ENCODE peak calls at places on chromosomes 16 and 17, in six cellular contexts. R is neural progenitor cell, W is fibroblast of the aortic adventitia, M is tibial nerve, V is tibial artery, U is A549. B is an unnamed sample.

GRCh38 chr17:33732116-33732515 is 439.0 kb upstream of the ASIC2 start:
- DNase-seq in V (no peak), M (no peak), R (peak; percentile 70), W (no peak), U (peak; percentile 18), B (no peak)

GRCh38 chr16:50683689-50684374 is 2.7 kb upstream of the SNX20 start:
- DNase-seq in R (no peak), V (no peak), U (no peak), W (no peak), M (no peak), B (no peak)

GRCh38 chr16:84568066-84568465 is 49.8 kb downstream of the COTL1 start:
- DNase-seq in V (no peak), M (no peak), U (no peak), R (no peak), W (no peak), B (no peak)

GRCh38 chr17:69696645-69697044 is 282.1 kb downstream of the MAP2K6 start:
- DNase-seq in V (no peak), M (no peak), R (no peak), U (no peak), W (peak; percentile 51), B (no peak)

GRCh38 chr17:43033947-43034622 is 9.1 kb downstream of the RND2 start:
- DNase-seq in R (peak; percentile 48), U (no peak), W (no peak), M (no peak), V (no peak), B (no peak)

GRCh38 chr16:77788196-77789084 is at the start of gene VAT1L:
- DNase-seq in M (no peak), V (peak; percentile 26), U (peak; percentile 42), W (peak; percentile 68), R (peak; percentile 78), B (no peak)

GRCh38 chr17:61635913-61636432 is 45.0 kb upstream of the NACA2 start:
- DNase-seq in W (peak; percentile 77), U (no peak), M (peak; percentile 6), V (no peak), R (peak; percentile 55), B (no peak)

GRCh38 chr17:29010129-29010528 is 4.3 kb upstream of the SEZ6 start:
- DNase-seq in U (no peak), M (no peak), R (no peak), V (no peak), W (no peak), B (no peak)

GRCh38 chr17:42560246-42560645 is 1.7 kb upstream of the COASY start:
- DNase-seq in W (no peak), U (no peak), R (no peak), V (no peak), M (no peak), B (no peak)

GRCh38 chr16:49834496-49835009 is 21.4 kb downstream of the ZNF423 start:
- DNase-seq in V (peak; percentile 83), W (no peak), U (no peak), M (no peak), R (peak; percentile 72), B (no peak)

GRCh38 chr17:31413871-31414589 is 22.6 kb downstream of the RAB11FIP4 start:
- DNase-seq in R (peak; percentile 90), V (no peak), U (no peak), M (no peak), W (peak; percentile 53), B (no peak)

GRCh38 chr16:23608194-23608593 is 12.1 kb upstream of the NDUFAB1 start:
- DNase-seq in V (no peak), U (no peak), M (no peak), R (no peak), W (peak; percentile 68), B (no peak)

GRCh38 chr17:41777157-41777578 is 9.3 kb downstream of the JUP start:
- DNase-seq in U (peak; percentile 77), M (no peak), V (no peak), W (no peak), R (peak; percentile 60), B (no peak)

GRCh38 chr16:68866933-68867332 is 23.6 kb downstream of the TANGO6 start:
- DNase-seq in U (no peak), R (no peak), M (no peak), V (no peak), W (no peak), B (no peak)

GRCh38 chr16:84604477-84605013 is 13.3 kb downstream of the COTL1 start:
- DNase-seq in R (peak; percentile 66), U (no peak), W (no peak), M (no peak), V (no peak), B (no peak)

GRCh38 chr17:45221081-45221996 is at the start of gene FMNL1:
- DNase-seq in M (no peak), W (no peak), U (no peak), R (peak; percentile 77), V (peak; percentile 42), B (no peak)

GRCh38 chr17:14298221-14298994 is 2.5 kb upstream of the HS3ST3B1 start:
- DNase-seq in M (no peak), U (no peak), R (peak; percentile 72), W (peak; percentile 24), V (no peak), B (no peak)
- H3K4me3 ChIP-seq in M (no peak overlapping the region), U (no peak overlapping the region), R (peak overlapping the region; percentile 52), W (peak overlapping the region; percentile 17), V (no peak overlapping the region), B (peak overlapping the region; percentile 77)

GRCh38 chr16:456891-457483 is 31.5 kb downstream of the RAB11FIP3 start:
- DNase-seq in U (no peak), M (no peak), R (no peak), W (peak; percentile 71), V (peak; percentile 48), B (peak; percentile 13)
- H3K4me3 ChIP-seq in U (no peak overlapping the region), M (no peak overlapping the region), R (no peak overlapping the region), W (peak overlapping the region; percentile 18), V (no peak overlapping the region), B (peak overlapping the region; percentile 7)

DNA sequence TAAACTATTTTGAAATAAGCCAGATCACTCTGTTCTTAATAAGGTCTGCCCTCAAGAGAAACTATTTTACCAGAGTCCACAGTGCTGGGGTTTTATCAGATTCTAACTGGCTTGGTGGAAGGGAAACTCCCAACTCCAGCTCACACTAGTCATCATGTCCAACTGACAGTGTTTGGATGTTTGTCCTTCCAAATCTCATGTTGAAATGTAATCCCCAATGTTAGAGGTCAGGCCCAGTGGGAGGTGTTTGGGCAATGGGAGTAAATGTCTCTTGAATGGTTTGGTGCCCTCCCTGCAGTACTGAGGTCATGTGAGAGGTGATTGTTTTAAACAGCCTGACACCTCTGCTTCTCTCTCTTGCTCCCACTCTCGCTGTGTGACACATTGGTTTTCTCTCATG is 1301.0 kb upstream of the CDH8 start:
- DNase-seq in V (no peak), U (no peak), R (no peak), M (no peak), W (no peak), B (no peak)
- H3K4me3 ChIP-seq in V (no peak overlapping the region), U (no peak overlapping the region), R (no peak overlapping the region), M (no peak overlapping the region), W (no peak overlapping the region), B (no peak overlapping the region)

DNA sequence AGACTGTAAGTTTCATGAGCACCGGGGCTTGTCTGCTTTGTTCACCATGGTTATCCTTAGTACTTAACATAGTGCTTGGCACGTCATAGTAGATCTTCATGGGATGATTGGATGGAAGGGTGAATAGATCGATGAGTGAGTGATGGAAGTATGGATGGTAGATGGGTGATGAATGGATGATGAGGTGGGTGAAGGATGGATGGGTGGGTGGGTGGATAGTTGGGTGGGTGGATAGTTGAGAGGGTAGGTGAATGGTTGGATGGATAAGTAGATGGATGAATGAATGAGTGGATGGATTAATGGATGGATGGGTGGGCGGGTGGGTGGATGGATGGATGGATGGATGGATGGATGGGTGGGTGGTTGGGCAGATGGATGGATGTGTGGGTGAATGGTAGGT is 133.2 kb upstream of the PLCG2 start:
- DNase-seq in V (no peak), M (no peak), R (no peak), W (no peak), U (no peak), B (no peak)
- H3K4me3 ChIP-seq in V (no peak overlapping the region), M (no peak overlapping the region), R (no peak overlapping the region), W (no peak overlapping the region), U (no peak overlapping the region), B (no peak overlapping the region)

GRCh38 chr16:1961651-1962067 is 2.3 kb downstream of the NDUFB10 start:
- DNase-seq in R (no peak), M (no peak), V (no peak), U (no peak), W (no peak), B (no peak)

GRCh38 chr16:1953734-1954133 is 755 bp downstream of the RPL3L start:
- DNase-seq in V (no peak), R (no peak), U (no peak), M (no peak), W (no peak), B (no peak)

GRCh38 chr16:1959269-1960039 is at the start of gene NDUFB10:
- DNase-seq in M (peak; percentile 79), R (peak; percentile 96), U (peak; percentile 76), V (peak; percentile 89), W (peak; percentile 89), B (peak; percentile 51)

GRCh38 chr16:1960665-1961630 is 1.6 kb downstream of the NDUFB10 start:
- DNase-seq in W (peak; percentile 43), V (no peak), M (no peak), R (peak; percentile 37), U (no peak), B (no peak)

GRCh38 chr16:1958715-1959268 is 546 bp upstream of the NDUFB10 start:
- DNase-seq in W (no peak), M (no peak), U (no peak), R (no peak), V (no peak), B (no peak)
- H3K4me3 ChIP-seq in W (peak overlapping the region; percentile 37), M (peak overlapping the region; percentile 75), U (peak overlapping the region; percentile 88), R (peak overlapping the region; percentile 76), V (peak overlapping the region; percentile 80), B (peak overlapping the region; percentile 86)

GRCh38 chr17:795276-795675 is 13.1 kb downstream of the MRM3 start:
- DNase-seq in R (no peak), V (no peak), M (no peak), U (no peak), W (no peak), B (no peak)
- H3K4me3 ChIP-seq in R (no peak overlapping the region), V (peak overlapping the region; percentile 40), M (no peak overlapping the region), U (no peak overlapping the region), W (no peak overlapping the region), B (peak overlapping the region; percentile 63)

DNA sequence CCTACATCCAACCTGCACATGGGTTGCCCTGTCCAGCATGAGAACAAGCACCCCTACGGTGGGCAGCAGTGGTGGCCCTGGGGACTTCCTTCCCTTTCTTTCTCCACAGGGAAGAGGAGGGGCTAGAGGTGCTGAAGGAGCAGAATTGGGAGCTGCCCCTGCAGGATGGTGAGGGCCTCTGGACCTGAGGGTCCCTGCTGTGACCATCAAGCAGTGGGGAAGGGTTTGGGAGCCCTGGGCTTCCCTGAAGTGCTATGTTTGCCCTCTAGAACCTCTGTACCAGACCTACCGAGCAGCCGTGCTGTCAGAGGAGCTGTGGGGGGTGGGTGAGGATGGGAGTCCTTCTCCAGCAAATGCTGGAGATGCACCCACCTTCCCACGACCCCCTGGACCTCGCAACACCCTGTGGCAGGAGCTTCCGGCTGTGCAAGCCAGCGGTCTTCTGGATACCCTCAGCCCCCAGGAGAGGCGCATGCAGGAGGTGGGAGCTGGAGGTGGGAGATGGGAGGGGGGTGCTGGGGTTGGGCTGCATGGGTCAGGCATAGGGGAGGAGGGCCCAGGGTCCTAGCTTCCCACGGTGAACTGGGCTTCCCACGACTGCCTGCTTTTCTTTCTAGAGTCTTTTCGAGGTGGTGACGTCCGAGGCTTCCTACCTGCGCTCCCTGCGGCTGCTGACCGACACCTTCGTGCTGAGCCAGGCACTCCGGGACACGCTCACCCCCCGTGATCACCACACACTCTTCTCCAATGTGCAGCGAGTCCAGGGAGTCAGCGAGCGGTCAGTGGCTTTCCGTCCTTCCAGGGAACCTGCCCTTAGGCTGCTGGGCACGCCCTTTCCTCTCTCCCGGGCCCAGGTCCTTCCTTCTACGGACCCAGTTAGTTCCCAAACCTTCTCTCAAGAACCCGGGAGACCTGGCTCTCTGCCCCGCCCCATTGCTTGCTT is 5.0 kb downstream of the ARHGEF15 start:
- DNase-seq in W (no peak), U (no peak), R (peak; percentile 31), M (no peak), V (no peak), B (no peak)
- H3K4me3 ChIP-seq in W (no peak overlapping the region), U (no peak overlapping the region), R (peak overlapping the region; percentile 56), M (no peak overlapping the region), V (no peak overlapping the region), B (no peak overlapping the region)